ENCODE peak calls at places on chromosome 5, in six cellular contexts. One of them, this sample, is unnamed.

GRCh38 chr5:55665065-55665464 is 47.1 kb downstream of the SLC38A9 start:
- DNase-seq in testis: no peak
- DNase-seq in NB4: no peak
- DNase-seq in CD4-positive, alpha-beta T cell: no peak
- DNase-seq in stimulated activated CD8-positive, alpha-beta memory T cell treated with anti-CD3 and anti-CD28 coated beads, Interleukin-4, amount 100 ng/mL, for 1 hour: no peak
- DNase-seq in Calu3: no peak
- DNase-seq in this sample: no peak

GRCh38 chr5:94785111-94785510 is 166.6 kb downstream of the SLF1 start:
- DNase-seq in testis: no peak
- DNase-seq in NB4: peak
- DNase-seq in CD4-positive, alpha-beta T cell: no peak
- DNase-seq in stimulated activated CD8-positive, alpha-beta memory T cell treated with anti-CD3 and anti-CD28 coated beads, Interleukin-4, amount 100 ng/mL, for 1 hour: no peak
- DNase-seq in Calu3: no peak
- DNase-seq in this sample: peak

GRCh38 chr5:1874820-1875219 is 7.9 kb downstream of the IRX4 start:
- DNase-seq in testis: no peak
- DNase-seq in NB4: no peak
- DNase-seq in CD4-positive, alpha-beta T cell: no peak
- DNase-seq in stimulated activated CD8-positive, alpha-beta memory T cell treated with anti-CD3 and anti-CD28 coated beads, Interleukin-4, amount 100 ng/mL, for 1 hour: no peak
- DNase-seq in Calu3: no peak
- DNase-seq in this sample: no peak

GRCh38 chr5:127525181-127525580 is 7.7 kb downstream of the PRRC1 start:
- DNase-seq in testis: no peak
- DNase-seq in NB4: no peak
- DNase-seq in CD4-positive, alpha-beta T cell: no peak
- DNase-seq in stimulated activated CD8-positive, alpha-beta memory T cell treated with anti-CD3 and anti-CD28 coated beads, Interleukin-4, amount 100 ng/mL, for 1 hour: no peak
- DNase-seq in Calu3: no peak
- DNase-seq in this sample: no peak

GRCh38 chr5:8340739-8341344 is 471.9 kb downstream of the MTRR start:
- DNase-seq in testis: no peak
- DNase-seq in NB4: peak
- DNase-seq in CD4-positive, alpha-beta T cell: no peak
- DNase-seq in stimulated activated CD8-positive, alpha-beta memory T cell treated with anti-CD3 and anti-CD28 coated beads, Interleukin-4, amount 100 ng/mL, for 1 hour: no peak
- DNase-seq in Calu3: no peak
- DNase-seq in this sample: no peak

GRCh38 chr5:137730331-137730730 is 5.6 kb downstream of the KLHL3 start:
- DNase-seq in testis: no peak
- DNase-seq in NB4: no peak
- DNase-seq in CD4-positive, alpha-beta T cell: no peak
- DNase-seq in stimulated activated CD8-positive, alpha-beta memory T cell treated with anti-CD3 and anti-CD28 coated beads, Interleukin-4, amount 100 ng/mL, for 1 hour: no peak
- DNase-seq in Calu3: no peak
- DNase-seq in this sample: no peak

GRCh38 chr5:87653242-87653641 is 240.5 kb upstream of the CCNH start:
- DNase-seq in testis: no peak
- DNase-seq in NB4: no peak
- DNase-seq in CD4-positive, alpha-beta T cell: no peak
- DNase-seq in stimulated activated CD8-positive, alpha-beta memory T cell treated with anti-CD3 and anti-CD28 coated beads, Interleukin-4, amount 100 ng/mL, for 1 hour: no peak
- DNase-seq in Calu3: no peak
- DNase-seq in this sample: no peak

GRCh38 chr5:78985407-78986223 is 505 bp upstream of the ARSB start:
- DNase-seq in testis: peak
- DNase-seq in NB4: peak
- DNase-seq in CD4-positive, alpha-beta T cell: peak
- DNase-seq in stimulated activated CD8-positive, alpha-beta memory T cell treated with anti-CD3 and anti-CD28 coated beads, Interleukin-4, amount 100 ng/mL, for 1 hour: peak
- DNase-seq in Calu3: peak
- DNase-seq in this sample: peak

GRCh38 chr5:97087138-97087537 is 55.3 kb downstream of the LIX1 start:
- DNase-seq in testis: no peak
- DNase-seq in NB4: no peak
- DNase-seq in CD4-positive, alpha-beta T cell: no peak
- DNase-seq in stimulated activated CD8-positive, alpha-beta memory T cell treated with anti-CD3 and anti-CD28 coated beads, Interleukin-4, amount 100 ng/mL, for 1 hour: no peak
- DNase-seq in Calu3: no peak
- DNase-seq in this sample: no peak

GRCh38 chr5:170200876-170201275 is 31.9 kb upstream of the C5orf58 start:
- DNase-seq in testis: no peak
- DNase-seq in NB4: no peak
- DNase-seq in CD4-positive, alpha-beta T cell: no peak
- DNase-seq in stimulated activated CD8-positive, alpha-beta memory T cell treated with anti-CD3 and anti-CD28 coated beads, Interleukin-4, amount 100 ng/mL, for 1 hour: no peak
- DNase-seq in Calu3: no peak
- DNase-seq in this sample: no peak

GRCh38 chr5:150412319-150413175 is at the start of gene CD74:
- DNase-seq in testis: peak
- DNase-seq in NB4: peak
- DNase-seq in CD4-positive, alpha-beta T cell: peak
- DNase-seq in stimulated activated CD8-positive, alpha-beta memory T cell treated with anti-CD3 and anti-CD28 coated beads, Interleukin-4, amount 100 ng/mL, for 1 hour: peak
- DNase-seq in Calu3: peak
- DNase-seq in this sample: no peak

GRCh38 chr5:143713331-143714032 is 98.5 kb upstream of the HMHB1 start:
- DNase-seq in testis: no peak
- DNase-seq in NB4: no peak
- DNase-seq in CD4-positive, alpha-beta T cell: no peak
- DNase-seq in stimulated activated CD8-positive, alpha-beta memory T cell treated with anti-CD3 and anti-CD28 coated beads, Interleukin-4, amount 100 ng/mL, for 1 hour: no peak
- DNase-seq in Calu3: no peak
- DNase-seq in this sample: no peak

GRCh38 chr5:14109771-14110170 is 33.4 kb upstream of the TRIO start:
- DNase-seq in testis: no peak
- DNase-seq in NB4: no peak
- DNase-seq in CD4-positive, alpha-beta T cell: no peak
- DNase-seq in stimulated activated CD8-positive, alpha-beta memory T cell treated with anti-CD3 and anti-CD28 coated beads, Interleukin-4, amount 100 ng/mL, for 1 hour: no peak
- DNase-seq in Calu3: no peak
- DNase-seq in this sample: peak

GRCh38 chr5:179246227-179246626 is 99.0 kb downstream of the ADAMTS2 start:
- DNase-seq in testis: no peak
- DNase-seq in NB4: no peak
- DNase-seq in CD4-positive, alpha-beta T cell: no peak
- DNase-seq in stimulated activated CD8-positive, alpha-beta memory T cell treated with anti-CD3 and anti-CD28 coated beads, Interleukin-4, amount 100 ng/mL, for 1 hour: no peak
- DNase-seq in Calu3: no peak
- DNase-seq in this sample: no peak

GRCh38 chr5:54311178-54311811 is 922 bp upstream of the ARL15 start:
- DNase-seq in testis: no peak
- DNase-seq in NB4: peak
- DNase-seq in CD4-positive, alpha-beta T cell: no peak
- DNase-seq in stimulated activated CD8-positive, alpha-beta memory T cell treated with anti-CD3 and anti-CD28 coated beads, Interleukin-4, amount 100 ng/mL, for 1 hour: no peak
- DNase-seq in Calu3: no peak
- DNase-seq in this sample: no peak

This sample was measured in NCI-H460.